ENCODE peak calls at places on chromosomes 7 and 10, in six cellular contexts. One of them, this sample, is unnamed.

GRCh38 chr10:11742779-11743298 is 657 bp downstream of the ECHDC3 start:
- DNase-seq in stomach: no peak
- DNase-seq in IMR-90: no peak
- DNase-seq in heart left ventricle: peak; percentile 68
- DNase-seq in H54: no peak
- DNase-seq in lower leg skin: peak; percentile 88
- DNase-seq in this sample: peak; percentile 31

GRCh38 chr10:59625842-59626522 is 83.7 kb downstream of the SLC16A9 start:
- DNase-seq in stomach: peak; percentile 33
- DNase-seq in IMR-90: peak; percentile 71
- DNase-seq in heart left ventricle: peak; percentile 34
- DNase-seq in H54: peak; percentile 52
- DNase-seq in lower leg skin: no peak
- DNase-seq in this sample: peak; percentile 27

GRCh38 chr7:102318482-102318971 is 31.9 kb downstream of the SH2B2 start:
- DNase-seq in stomach: peak; percentile 59
- DNase-seq in IMR-90: peak; percentile 46
- DNase-seq in heart left ventricle: peak; percentile 46
- DNase-seq in H54: peak; percentile 68
- DNase-seq in lower leg skin: no peak
- DNase-seq in this sample: no peak

GRCh38 chr7:127447326-127447945 is 54.9 kb upstream of the ZNF800 start:
- DNase-seq in stomach: no peak
- DNase-seq in IMR-90: peak; percentile 60
- DNase-seq in heart left ventricle: no peak
- DNase-seq in H54: peak; percentile 38
- DNase-seq in lower leg skin: no peak
- DNase-seq in this sample: peak; percentile 24

GRCh38 chr7:135994466-135995205 is 17.5 kb upstream of the MTPN start:
- DNase-seq in stomach: no peak
- DNase-seq in IMR-90: peak; percentile 59
- DNase-seq in heart left ventricle: no peak
- DNase-seq in H54: no peak
- DNase-seq in lower leg skin: no peak
- DNase-seq in this sample: no peak

GRCh38 chr7:96321041-96321669 is 743 bp downstream of the SLC25A13 start:
- DNase-seq in stomach: peak; percentile 88
- DNase-seq in IMR-90: peak; percentile 74
- DNase-seq in heart left ventricle: peak; percentile 90
- DNase-seq in H54: peak; percentile 63
- DNase-seq in lower leg skin: peak; percentile 97
- DNase-seq in this sample: no peak

GRCh38 chr10:121078672-121079102 is 227.5 kb downstream of the WDR11 start:
- DNase-seq in stomach: no peak
- DNase-seq in IMR-90: no peak
- DNase-seq in heart left ventricle: no peak
- DNase-seq in H54: no peak
- DNase-seq in lower leg skin: peak; percentile 88
- DNase-seq in this sample: no peak

GRCh38 chr10:112960151-112960681 is 10.2 kb downstream of the TCF7L2 start:
- DNase-seq in stomach: no peak
- DNase-seq in IMR-90: no peak
- DNase-seq in heart left ventricle: no peak
- DNase-seq in H54: no peak
- DNase-seq in lower leg skin: peak; percentile 74
- DNase-seq in this sample: no peak

GRCh38 chr10:129556316-129556715 is 89.3 kb downstream of the MGMT start:
- DNase-seq in stomach: no peak
- DNase-seq in IMR-90: no peak
- DNase-seq in heart left ventricle: no peak
- DNase-seq in H54: no peak
- DNase-seq in lower leg skin: no peak
- DNase-seq in this sample: no peak

GRCh38 chr10:122637371-122637770 is 62.3 kb downstream of the C10orf120 start:
- DNase-seq in stomach: no peak
- DNase-seq in IMR-90: no peak
- DNase-seq in heart left ventricle: peak; percentile 44
- DNase-seq in H54: no peak
- DNase-seq in lower leg skin: peak; percentile 18
- DNase-seq in this sample: no peak

GRCh38 chr7:12229046-12229445 is 18.0 kb downstream of the TMEM106B start:
- DNase-seq in stomach: no peak
- DNase-seq in IMR-90: peak; percentile 36
- DNase-seq in heart left ventricle: no peak
- DNase-seq in H54: no peak
- DNase-seq in lower leg skin: no peak
- DNase-seq in this sample: no peak

GRCh38 chr10:107340345-107340744 is 175.8 kb upstream of the SORCS1 start:
- DNase-seq in stomach: no peak
- DNase-seq in IMR-90: no peak
- DNase-seq in heart left ventricle: no peak
- DNase-seq in H54: no peak
- DNase-seq in lower leg skin: no peak
- DNase-seq in this sample: no peak

GRCh38 chr7:108016841-108017775 is 14.1 kb upstream of the LAMB1 start:
- DNase-seq in stomach: no peak
- DNase-seq in IMR-90: peak; percentile 70
- DNase-seq in heart left ventricle: no peak
- DNase-seq in H54: no peak
- DNase-seq in lower leg skin: no peak
- DNase-seq in this sample: no peak

GRCh38 chr7:23418046-23418445 is 52.2 kb downstream of the IGF2BP3 start:
- DNase-seq in stomach: no peak
- DNase-seq in IMR-90: peak; percentile 66
- DNase-seq in heart left ventricle: no peak
- DNase-seq in H54: no peak
- DNase-seq in lower leg skin: no peak
- DNase-seq in this sample: no peak

GRCh38 chr10:101580486-101581399 is 7.3 kb downstream of the POLL start:
- DNase-seq in stomach: no peak
- DNase-seq in IMR-90: no peak
- DNase-seq in heart left ventricle: no peak
- DNase-seq in H54: no peak
- DNase-seq in lower leg skin: no peak
- DNase-seq in this sample: no peak

GRCh38 chr10:28842321-28842720 is 165.0 kb downstream of the BAMBI start:
- DNase-seq in stomach: no peak
- DNase-seq in IMR-90: peak; percentile 91
- DNase-seq in heart left ventricle: no peak
- DNase-seq in H54: no peak
- DNase-seq in lower leg skin: no peak
- DNase-seq in this sample: no peak

GRCh38 chr10:133364645-133365431 is 7.0 kb upstream of the FUOM start:
- DNase-seq in stomach: peak; percentile 59
- DNase-seq in IMR-90: no peak
- DNase-seq in heart left ventricle: no peak
- DNase-seq in H54: no peak
- DNase-seq in lower leg skin: no peak
- DNase-seq in this sample: no peak

GRCh38 chr7:49488573-49488972 is 284.9 kb upstream of the VWC2 start:
- DNase-seq in stomach: no peak
- DNase-seq in IMR-90: no peak
- DNase-seq in heart left ventricle: no peak
- DNase-seq in H54: no peak
- DNase-seq in lower leg skin: no peak
- DNase-seq in this sample: no peak

GRCh38 chr7:102173669-102174068 is 113.0 kb upstream of the SH2B2 start:
- DNase-seq in stomach: no peak
- DNase-seq in IMR-90: no peak
- DNase-seq in heart left ventricle: no peak
- DNase-seq in H54: no peak
- DNase-seq in lower leg skin: no peak
- DNase-seq in this sample: no peak

GRCh38 chr7:19587291-19587690 is 121.5 kb downstream of the POLR1F start:
- DNase-seq in stomach: no peak
- DNase-seq in IMR-90: no peak
- DNase-seq in heart left ventricle: no peak
- DNase-seq in H54: no peak
- DNase-seq in lower leg skin: no peak
- DNase-seq in this sample: no peak

GRCh38 chr7:97871659-97872024 is 566 bp downstream of the ASNS start:
- DNase-seq in stomach: no peak
- DNase-seq in IMR-90: no peak
- DNase-seq in heart left ventricle: no peak
- DNase-seq in H54: no peak
- DNase-seq in lower leg skin: no peak
- DNase-seq in this sample: peak; percentile 8

GRCh38 chr7:44977956-44978355 is 859 bp downstream of the MYO1G start:
- DNase-seq in stomach: peak; percentile 41
- DNase-seq in IMR-90: no peak
- DNase-seq in heart left ventricle: no peak
- DNase-seq in H54: peak; percentile 72
- DNase-seq in lower leg skin: no peak
- DNase-seq in this sample: no peak

GRCh38 chr7:103687981-103688380 is 242.0 kb upstream of the SLC26A5 start:
- DNase-seq in stomach: no peak
- DNase-seq in IMR-90: no peak
- DNase-seq in heart left ventricle: no peak
- DNase-seq in H54: no peak
- DNase-seq in lower leg skin: no peak
- DNase-seq in this sample: no peak

GRCh38 chr10:6737758-6738463 is 157.8 kb upstream of the PRKCQ start:
- DNase-seq in stomach: no peak
- DNase-seq in IMR-90: peak; percentile 77
- DNase-seq in heart left ventricle: no peak
- DNase-seq in H54: no peak
- DNase-seq in lower leg skin: no peak
- DNase-seq in this sample: no peak
- TF ChIP-seq POLR2A in stomach: no peak
- TF ChIP-seq POLR2A in IMR-90: no peak
- TF ChIP-seq POLR2A in heart left ventricle: no peak
- TF ChIP-seq POLR2A in H54: no peak
- TF ChIP-seq POLR2A in lower leg skin: no peak
- TF ChIP-seq POLR2A in this sample: no peak

DNA sequence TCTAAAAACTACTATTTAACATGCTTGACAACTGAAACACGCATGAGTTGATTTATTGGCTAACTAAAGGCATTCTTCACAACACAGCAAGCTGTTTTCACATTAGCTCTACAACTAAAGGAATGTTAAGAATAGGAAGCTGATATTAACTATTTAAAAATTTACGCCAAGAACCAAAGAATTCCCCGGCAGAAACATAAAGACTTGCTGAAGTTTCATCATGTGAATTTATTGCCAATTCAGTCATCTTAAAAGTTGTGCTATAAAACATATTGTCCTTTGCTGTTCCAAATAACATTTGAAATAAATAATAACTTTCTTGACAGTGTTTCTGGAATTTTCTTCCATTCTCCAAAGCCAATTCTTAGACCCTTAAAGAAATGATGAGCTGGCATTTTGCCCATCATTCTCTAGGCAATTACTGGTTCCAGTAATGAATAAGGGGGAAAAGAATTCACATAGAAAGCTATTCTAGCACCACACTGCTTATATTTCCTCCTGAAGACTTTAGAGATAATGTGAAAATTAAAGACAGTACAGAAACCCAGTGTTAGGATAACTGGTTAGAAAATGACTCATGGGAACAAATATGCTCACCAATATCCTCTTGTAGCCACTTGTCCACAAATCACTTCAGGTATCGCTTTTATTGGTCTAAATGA is 233.1 kb downstream of the PARD3 start:
- DNase-seq in stomach: no peak
- DNase-seq in IMR-90: peak; percentile 56
- DNase-seq in heart left ventricle: no peak
- DNase-seq in H54: no peak
- DNase-seq in lower leg skin: no peak
- DNase-seq in this sample: no peak
- TF ChIP-seq POLR2A in stomach: no peak
- TF ChIP-seq POLR2A in IMR-90: no peak
- TF ChIP-seq POLR2A in heart left ventricle: no peak
- TF ChIP-seq POLR2A in H54: no peak
- TF ChIP-seq POLR2A in lower leg skin: no peak
- TF ChIP-seq POLR2A in this sample: no peak

GRCh38 chr7:10284001-10284400 is 689.7 kb upstream of the PHF14 start:
- DNase-seq in stomach: no peak
- DNase-seq in IMR-90: no peak
- DNase-seq in heart left ventricle: no peak
- DNase-seq in H54: no peak
- DNase-seq in lower leg skin: no peak
- DNase-seq in this sample: no peak

DNA sequence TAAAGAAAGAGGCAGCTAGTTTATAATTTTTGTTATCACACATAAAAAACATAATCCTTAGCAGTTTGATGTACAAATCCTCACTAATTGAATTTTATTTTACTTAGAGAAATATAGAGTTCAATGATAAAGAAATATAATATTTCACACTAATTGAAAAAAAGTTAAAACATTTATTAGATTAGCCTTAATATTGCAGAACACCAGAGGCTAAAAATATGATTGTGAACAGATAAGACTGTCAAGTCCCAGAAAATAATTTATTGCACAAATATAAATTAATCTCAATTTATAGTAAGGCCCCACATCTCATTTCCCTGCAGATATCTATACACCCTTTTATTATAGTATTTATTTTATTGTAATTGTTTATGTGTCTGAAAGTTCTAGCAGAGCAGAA is 690.8 kb upstream of the PHF14 start:
- DNase-seq in stomach: no peak
- DNase-seq in IMR-90: no peak
- DNase-seq in heart left ventricle: no peak
- DNase-seq in H54: no peak
- DNase-seq in lower leg skin: no peak
- DNase-seq in this sample: no peak
- TF ChIP-seq POLR2A in stomach: no peak
- TF ChIP-seq POLR2A in IMR-90: no peak
- TF ChIP-seq POLR2A in heart left ventricle: no peak
- TF ChIP-seq POLR2A in H54: no peak
- TF ChIP-seq POLR2A in lower leg skin: no peak
- TF ChIP-seq POLR2A in this sample: no peak

DNA sequence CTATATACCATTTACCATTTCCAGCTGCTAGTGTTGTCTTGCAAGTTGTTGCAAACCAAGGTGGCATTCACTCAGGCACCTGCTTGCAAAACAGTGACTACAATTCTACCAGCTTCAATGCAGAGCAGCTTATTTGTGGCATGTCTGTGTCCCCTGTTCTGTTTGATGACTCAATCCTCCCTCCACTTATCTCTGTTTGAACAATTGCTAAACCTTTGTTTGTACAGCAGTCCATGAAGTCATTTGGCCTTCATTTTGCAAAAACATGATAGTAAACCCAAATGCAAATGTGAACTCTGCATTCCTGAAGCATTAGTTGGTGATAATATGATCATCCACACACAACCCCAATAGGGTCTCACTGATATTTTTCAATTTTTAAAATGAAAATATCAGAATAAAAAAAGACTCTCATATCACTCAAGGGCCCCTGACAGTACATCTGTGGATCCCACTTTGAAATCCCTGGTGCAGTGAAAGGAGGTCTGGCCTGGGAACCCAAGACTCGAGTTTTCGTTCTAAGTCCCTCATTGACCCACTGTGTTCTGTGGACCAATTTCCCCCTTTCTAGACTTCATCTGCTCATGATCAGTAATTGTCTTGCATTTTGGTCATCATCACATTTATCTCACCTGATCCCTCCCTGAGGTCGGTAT is 425.4 kb downstream of the RPS24 start:
- DNase-seq in stomach: no peak
- DNase-seq in IMR-90: peak; percentile 90
- DNase-seq in heart left ventricle: no peak
- DNase-seq in H54: peak; percentile 63
- DNase-seq in lower leg skin: peak; percentile 17
- DNase-seq in this sample: no peak
- TF ChIP-seq POLR2A in stomach: no peak
- TF ChIP-seq POLR2A in IMR-90: no peak
- TF ChIP-seq POLR2A in heart left ventricle: no peak
- TF ChIP-seq POLR2A in H54: no peak
- TF ChIP-seq POLR2A in lower leg skin: no peak
- TF ChIP-seq POLR2A in this sample: no peak